ENCODE peak calls at places on chromosomes 13 and 19, in five cellular contexts. E is heart right ventricle; K is CD8-positive, alpha-beta T cell; C is left cardiac atrium; I is left lung. V is an unnamed sample.

GRCh38 chr13:113815151-113816058 is 48.5 kb downstream of the GAS6 start:
- ATAC-seq in E (no peak), K (no peak), C (no peak), I (peak), V (peak)

GRCh38 chr19:11587973-11588631 is 9.2 kb upstream of the ZNF627 start:
- ATAC-seq in E (peak), K (no peak), C (peak), I (peak), V (no peak)

GRCh38 chr19:50008532-50008931 is 16.6 kb downstream of the VRK3 start:
- ATAC-seq in E (peak), K (no peak), C (no peak), I (no peak), V (no peak)

GRCh38 chr19:18768997-18769891 is 21.9 kb downstream of the COMP start:
- ATAC-seq in E (no peak), K (no peak), C (peak), I (peak), V (no peak)

GRCh38 chr19:44548736-44549135 is 19.3 kb upstream of the CEACAM20 start:
- ATAC-seq in E (no peak), K (no peak), C (no peak), I (no peak), V (no peak)

GRCh38 chr13:113034451-113035208 is 65.6 kb downstream of the MCF2L start:
- ATAC-seq in E (peak), K (no peak), C (peak), I (peak), V (no peak)

GRCh38 chr13:30388401-30389283 is 33.7 kb upstream of the UBE2L5 start:
- ATAC-seq in E (no peak), K (no peak), C (peak), I (peak), V (no peak)

GRCh38 chr13:79237981-79238380 is 168.1 kb downstream of the RBM26 start:
- ATAC-seq in E (no peak), K (no peak), C (no peak), I (peak), V (no peak)